ENCODE peak calls at places on chromosome X, in seven cellular contexts. One of them, this sample, is unnamed.

GRCh38 chrX:56726609-56727008 is 2.4 kb upstream of the NBDY start:
- DNase-seq in IMR-90: peak; percentile 61
- DNase-seq in spleen: no peak
- DNase-seq in uterus: no peak
- DNase-seq in stomach: no peak
- DNase-seq in body of pancreas: peak; percentile 23
- DNase-seq in A549: peak; percentile 67
- DNase-seq in this sample: peak; percentile 4

GRCh38 chrX:50107470-50107869 is 93.3 kb downstream of the AKAP4 start:
- DNase-seq in IMR-90: no peak
- DNase-seq in spleen: no peak
- DNase-seq in uterus: no peak
- DNase-seq in stomach: no peak
- DNase-seq in body of pancreas: no peak
- DNase-seq in A549: no peak
- DNase-seq in this sample: no peak

GRCh38 chrX:139304471-139304870 is 226.1 kb upstream of the F9 start:
- DNase-seq in IMR-90: no peak
- DNase-seq in spleen: no peak
- DNase-seq in uterus: no peak
- DNase-seq in stomach: no peak
- DNase-seq in body of pancreas: no peak
- DNase-seq in A549: no peak
- DNase-seq in this sample: no peak

GRCh38 chrX:38426785-38427184 is 74.4 kb downstream of the OTC start:
- DNase-seq in IMR-90: no peak
- DNase-seq in spleen: no peak
- DNase-seq in uterus: no peak
- DNase-seq in stomach: no peak
- DNase-seq in body of pancreas: peak; percentile 38
- DNase-seq in A549: peak; percentile 3
- DNase-seq in this sample: no peak

GRCh38 chrX:41634284-41634683 is 54.5 kb upstream of the GPR34 start:
- DNase-seq in IMR-90: peak; percentile 45
- DNase-seq in spleen: no peak
- DNase-seq in uterus: no peak
- DNase-seq in stomach: no peak
- DNase-seq in body of pancreas: peak; percentile 14
- DNase-seq in A549: no peak
- DNase-seq in this sample: no peak

GRCh38 chrX:54181196-54181953 is 1.7 kb downstream of the FAM120C start:
- DNase-seq in IMR-90: peak; percentile 41
- DNase-seq in spleen: no peak
- DNase-seq in uterus: no peak
- DNase-seq in stomach: no peak
- DNase-seq in body of pancreas: no peak
- DNase-seq in A549: no peak
- DNase-seq in this sample: no peak

GRCh38 chrX:96551320-96551872 is 133.2 kb upstream of the DIAPH2 start:
- DNase-seq in IMR-90: no peak
- DNase-seq in spleen: no peak
- DNase-seq in uterus: no peak
- DNase-seq in stomach: no peak
- DNase-seq in body of pancreas: no peak
- DNase-seq in A549: no peak
- DNase-seq in this sample: no peak

GRCh38 chrX:129360175-129360574 is 163.1 kb downstream of the SMARCA1 start:
- DNase-seq in IMR-90: peak; percentile 40
- DNase-seq in spleen: no peak
- DNase-seq in uterus: peak; percentile 15
- DNase-seq in stomach: peak; percentile 37
- DNase-seq in body of pancreas: peak; percentile 19
- DNase-seq in A549: peak; percentile 60
- DNase-seq in this sample: peak; percentile 6

GRCh38 chrX:54043696-54044125 is 562 bp downstream of the PHF8 start:
- DNase-seq in IMR-90: peak; percentile 10
- DNase-seq in spleen: peak; percentile 91
- DNase-seq in uterus: peak; percentile 11
- DNase-seq in stomach: peak; percentile 34
- DNase-seq in body of pancreas: peak; percentile 28
- DNase-seq in A549: no peak
- DNase-seq in this sample: peak; percentile 9

GRCh38 chrX:48575642-48576041 is 1.4 kb downstream of the RBM3 start:
- DNase-seq in IMR-90: no peak
- DNase-seq in spleen: no peak
- DNase-seq in uterus: no peak
- DNase-seq in stomach: no peak
- DNase-seq in body of pancreas: no peak
- DNase-seq in A549: no peak
- DNase-seq in this sample: no peak

GRCh38 chrX:48573690-48574269 is 504 bp upstream of the RBM3 start:
- DNase-seq in IMR-90: no peak
- DNase-seq in spleen: peak; percentile 85
- DNase-seq in uterus: peak; percentile 48
- DNase-seq in stomach: peak; percentile 30
- DNase-seq in body of pancreas: peak; percentile 33
- DNase-seq in A549: no peak
- DNase-seq in this sample: no peak

GRCh38 chrX:48574270-48575266 is at the start of gene RBM3:
- DNase-seq in IMR-90: peak; percentile 91
- DNase-seq in spleen: peak; percentile 97
- DNase-seq in uterus: peak; percentile 93
- DNase-seq in stomach: peak; percentile 91
- DNase-seq in body of pancreas: peak; percentile 94
- DNase-seq in A549: peak; percentile 95
- DNase-seq in this sample: peak; percentile 89

DNA sequence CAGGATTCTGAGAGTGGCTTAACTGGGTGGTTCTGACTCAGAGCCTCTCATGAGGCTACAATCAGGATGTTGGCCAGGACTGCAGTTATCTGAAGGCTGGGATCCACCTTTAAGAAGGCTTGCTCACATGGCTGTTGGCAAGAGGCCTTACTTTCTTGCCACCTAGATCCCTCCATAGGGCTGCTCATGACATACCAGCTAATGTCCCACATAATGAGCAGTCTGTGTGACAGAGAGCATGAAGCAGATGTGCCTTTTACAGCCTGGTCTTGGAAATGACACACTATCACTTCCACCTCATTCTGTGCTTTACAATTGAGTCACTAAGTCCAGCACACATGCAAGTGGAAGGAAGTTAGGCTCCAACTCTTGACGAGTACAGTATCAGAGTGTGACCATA is 4.3 kb upstream of the RBM3 start:
- DNase-seq in IMR-90: peak; percentile 53
- DNase-seq in spleen: no peak
- DNase-seq in uterus: no peak
- DNase-seq in stomach: no peak
- DNase-seq in body of pancreas: no peak
- DNase-seq in A549: no peak
- DNase-seq in this sample: no peak
- TF ChIP-seq POLR2A in IMR-90: no peak
- TF ChIP-seq POLR2A in spleen: no peak
- TF ChIP-seq POLR2A in uterus: no peak
- TF ChIP-seq POLR2A in stomach: no peak
- TF ChIP-seq POLR2A in body of pancreas: no peak
- TF ChIP-seq POLR2A in A549: no peak
- TF ChIP-seq POLR2A in this sample: no peak

DNA sequence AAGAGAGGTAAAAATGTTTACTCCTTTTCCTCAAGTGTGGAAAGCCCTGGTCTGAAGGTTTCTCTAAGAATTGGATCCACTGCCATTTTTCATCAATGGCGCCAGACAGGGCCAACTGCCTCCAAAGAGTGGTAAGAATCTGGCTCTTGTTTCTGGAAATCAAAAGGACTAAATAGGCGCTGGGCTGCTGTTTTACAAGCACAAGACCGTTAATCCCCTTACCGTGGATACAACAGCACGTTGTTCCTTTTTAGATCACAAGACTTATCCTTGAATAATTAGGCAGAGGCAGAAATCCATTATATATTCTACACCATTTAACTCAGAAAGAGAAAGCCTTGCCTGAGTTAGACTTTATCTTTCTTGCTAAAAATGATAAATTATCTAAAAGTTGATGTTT is 10.6 kb downstream of the CLTRN start:
- DNase-seq in IMR-90: no peak
- DNase-seq in spleen: no peak
- DNase-seq in uterus: no peak
- DNase-seq in stomach: no peak
- DNase-seq in body of pancreas: no peak
- DNase-seq in A549: no peak
- DNase-seq in this sample: no peak
- TF ChIP-seq CTCF in IMR-90: no peak
- TF ChIP-seq CTCF in spleen: no peak
- TF ChIP-seq CTCF in uterus: no peak
- TF ChIP-seq CTCF in stomach: no peak
- TF ChIP-seq CTCF in body of pancreas: no peak
- TF ChIP-seq CTCF in A549: no peak
- TF ChIP-seq CTCF in this sample: no peak

DNA sequence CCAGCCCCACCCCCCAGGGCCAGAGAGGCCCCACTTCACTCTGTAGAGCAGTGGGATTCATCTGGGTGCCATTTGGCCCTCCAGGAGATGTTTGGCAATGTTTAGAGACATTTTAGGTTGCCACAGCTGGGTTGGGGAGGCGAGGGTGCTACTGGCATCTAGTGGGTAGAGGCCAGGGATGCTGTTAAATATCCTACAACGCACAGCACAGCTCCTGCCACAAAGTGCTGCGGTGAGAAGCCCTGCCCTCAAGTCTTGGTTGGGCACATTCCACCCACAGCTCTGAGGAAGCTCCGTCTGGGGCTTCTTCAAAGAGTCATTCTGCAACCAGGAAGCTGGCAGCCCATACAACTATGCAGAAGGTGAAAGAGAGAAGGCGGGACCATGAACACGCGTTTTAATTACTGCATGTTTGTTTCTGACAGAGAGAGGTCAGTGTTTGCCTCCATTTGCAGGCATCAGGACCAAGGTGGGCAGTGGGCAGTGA is 48.1 kb upstream of the FAM9C start:
- DNase-seq in IMR-90: no peak
- DNase-seq in spleen: peak; percentile 90
- DNase-seq in uterus: no peak
- DNase-seq in stomach: peak; percentile 48
- DNase-seq in body of pancreas: peak; percentile 59
- DNase-seq in A549: no peak
- DNase-seq in this sample: no peak
- H3K4me3 ChIP-seq in IMR-90: no peak overlapping the region
- H3K4me3 ChIP-seq in spleen: peak overlapping the region; percentile 46
- H3K4me3 ChIP-seq in uterus: no peak overlapping the region
- H3K4me3 ChIP-seq in stomach: no peak overlapping the region
- H3K4me3 ChIP-seq in body of pancreas: no peak overlapping the region
- H3K4me3 ChIP-seq in A549: no peak overlapping the region
- H3K4me3 ChIP-seq in this sample: no peak overlapping the region

GRCh38 chrX:24054182-24055042 is at the start of gene EIF2S3:
- DNase-seq in IMR-90: peak; percentile 98
- DNase-seq in spleen: peak; percentile 97
- DNase-seq in uterus: peak; percentile 93
- DNase-seq in stomach: peak; percentile 89
- DNase-seq in body of pancreas: peak; percentile 92
- DNase-seq in A549: peak; percentile 98
- DNase-seq in this sample: peak; percentile 82
- TF ChIP-seq POLR2A in IMR-90: peak; percentile 88
- TF ChIP-seq POLR2A in spleen: no peak
- TF ChIP-seq POLR2A in uterus: peak; percentile 33
- TF ChIP-seq POLR2A in stomach: no peak
- TF ChIP-seq POLR2A in body of pancreas: peak; percentile 76
- TF ChIP-seq POLR2A in A549: peak; percentile 67
- TF ChIP-seq POLR2A in this sample: no peak

DNA sequence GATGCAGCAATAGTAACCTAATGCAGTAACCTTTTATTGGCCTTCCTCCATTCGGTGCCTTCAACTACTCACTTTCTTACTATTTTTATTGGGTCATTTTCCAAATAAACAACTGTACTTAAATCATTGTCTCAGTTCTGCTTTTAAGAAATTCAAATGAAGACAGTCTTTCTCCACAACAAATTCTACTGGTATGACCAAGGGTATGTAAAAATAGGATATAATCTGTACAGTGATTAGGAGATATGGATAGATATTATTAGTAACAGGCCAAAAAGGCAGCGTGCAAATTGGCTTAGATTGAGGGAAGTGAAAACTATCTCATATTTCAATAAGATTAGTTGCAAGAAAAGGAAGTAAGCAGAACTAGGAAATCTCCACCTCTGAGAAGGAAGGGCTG is 177.4 kb upstream of the PPP1R2C start:
- DNase-seq in IMR-90: no peak
- DNase-seq in spleen: no peak
- DNase-seq in uterus: no peak
- DNase-seq in stomach: no peak
- DNase-seq in body of pancreas: no peak
- DNase-seq in A549: no peak
- DNase-seq in this sample: no peak
- TF ChIP-seq CTCF in IMR-90: no peak
- TF ChIP-seq CTCF in spleen: no peak
- TF ChIP-seq CTCF in uterus: no peak
- TF ChIP-seq CTCF in stomach: no peak
- TF ChIP-seq CTCF in body of pancreas: no peak
- TF ChIP-seq CTCF in A549: no peak
- TF ChIP-seq CTCF in this sample: no peak

DNA sequence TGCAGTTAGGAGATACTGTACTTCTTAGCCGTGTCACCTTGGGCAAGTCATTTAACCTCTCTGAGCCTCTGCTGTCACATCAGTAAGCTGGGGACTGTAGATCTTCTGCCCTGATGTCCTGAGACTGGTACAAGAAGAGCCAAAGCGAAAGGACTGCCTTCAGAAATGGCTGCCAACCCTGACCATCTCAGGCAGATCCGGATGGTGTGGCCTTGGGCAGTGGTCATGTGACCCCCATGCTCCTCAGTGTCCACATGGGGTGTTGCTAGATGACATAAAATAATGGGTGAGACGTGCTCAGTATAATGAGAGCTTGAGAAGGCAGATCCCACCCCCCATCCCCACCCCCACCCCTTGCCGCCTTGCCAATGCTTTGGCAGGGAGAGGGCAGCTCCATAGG is 60.4 kb upstream of the MTM1 start:
- DNase-seq in IMR-90: no peak
- DNase-seq in spleen: no peak
- DNase-seq in uterus: no peak
- DNase-seq in stomach: no peak
- DNase-seq in body of pancreas: peak; percentile 31
- DNase-seq in A549: no peak
- DNase-seq in this sample: no peak
- H3K4me3 ChIP-seq in IMR-90: no peak overlapping the region
- H3K4me3 ChIP-seq in spleen: peak overlapping the region; percentile 39
- H3K4me3 ChIP-seq in uterus: no peak overlapping the region
- H3K4me3 ChIP-seq in stomach: no peak overlapping the region
- H3K4me3 ChIP-seq in body of pancreas: no peak overlapping the region
- H3K4me3 ChIP-seq in A549: no peak overlapping the region
- H3K4me3 ChIP-seq in this sample: no peak overlapping the region

This sample was measured in prostate gland.